ENCODE peak calls at places on chromosomes 16 and 17, in five cellular contexts. K is fibroblast of mammary gland, D is upper lobe of right lung, H is AG09309, A is pancreas. X is an unnamed sample.

GRCh38 chr17:83037084-83037950 is 42.1 kb upstream of the METRNL start:
- DNase-seq in K (no peak), D (peak), H (no peak), A (no peak), X (no peak)

GRCh38 chr16:28974007-28974436 is 556 bp upstream of the SPNS1 start:
- DNase-seq in K (peak), D (peak), H (peak), A (peak), X (peak)

GRCh38 chr16:9542165-9542755 is 450.8 kb downstream of the HAPSTR1 start:
- DNase-seq in K (no peak), D (no peak), H (no peak), A (no peak), X (no peak)

GRCh38 chr16:87052506-87052905 is 264.7 kb downstream of the C16orf95 start:
- DNase-seq in K (no peak), D (no peak), H (no peak), A (no peak), X (peak)

GRCh38 chr17:28174352-28175046 is 132.0 kb downstream of the NLK start:
- DNase-seq in K (no peak), D (no peak), H (no peak), A (no peak), X (no peak)

GRCh38 chr17:49901460-49902331 is 53.8 kb upstream of the TAC4 start:
- DNase-seq in K (no peak), D (peak), H (no peak), A (no peak), X (no peak)

GRCh38 chr16:1019934-1020305 is 38.4 kb downstream of the SOX8 start:
- DNase-seq in K (no peak), D (no peak), H (no peak), A (no peak), X (no peak)

GRCh38 chr17:39666601-39667261 is 1.5 kb upstream of the PNMT start:
- DNase-seq in K (no peak), D (no peak), H (no peak), A (no peak), X (no peak)

GRCh38 chr17:58153046-58153445 is 4.9 kb downstream of the OR4D1 start:
- DNase-seq in K (no peak), D (no peak), H (no peak), A (no peak), X (no peak)

GRCh38 chr16:11400076-11400475 is 54.8 kb downstream of the RMI2 start:
- DNase-seq in K (no peak), D (peak), H (no peak), A (peak), X (no peak)

GRCh38 chr16:3578610-3579551 is 1.7 kb upstream of the NLRC3 start:
- DNase-seq in K (no peak), D (no peak), H (no peak), A (no peak), X (no peak)

GRCh38 chr16:24499193-24499814 is 40.1 kb upstream of the RBBP6 start:
- DNase-seq in K (peak), D (peak), H (no peak), A (no peak), X (peak)

GRCh38 chr17:74738051-74738996 is 1.3 kb downstream of the RAB37 start:
- DNase-seq in K (no peak), D (no peak), H (no peak), A (no peak), X (no peak)

GRCh38 chr16:56161658-56162057 is 29.6 kb upstream of the GNAO1 start:
- DNase-seq in K (no peak), D (no peak), H (no peak), A (no peak), X (no peak)

GRCh38 chr16:53131363-53132071 is 76.7 kb downstream of the CHD9 start:
- DNase-seq in K (peak), D (peak), H (no peak), A (peak), X (peak)

GRCh38 chr16:75112281-75113045 is 4.1 kb downstream of the LDHD start:
- DNase-seq in K (no peak), D (peak), H (no peak), A (no peak), X (no peak)

GRCh38 chr16:12995721-12996372 is 94.4 kb downstream of the SHISA9 start:
- DNase-seq in K (no peak), D (no peak), H (no peak), A (no peak), X (no peak)

GRCh38 chr16:67240506-67240905 is 6.8 kb downstream of the FHOD1 start:
- DNase-seq in K (peak), D (peak), H (no peak), A (no peak), X (peak)

GRCh38 chr16:71930013-71930563 is 34.8 kb downstream of the IST1 start:
- DNase-seq in K (no peak), D (no peak), H (no peak), A (no peak), X (no peak)

GRCh38 chr16:89829630-89830437 is 1.6 kb downstream of the SPIRE2 start:
- DNase-seq in K (no peak), D (no peak), H (no peak), A (no peak), X (no peak)

GRCh38 chr17:4815043-4815675 is 8.2 kb downstream of the PLD2 start:
- DNase-seq in K (no peak), D (no peak), H (no peak), A (no peak), X (no peak)

DNA sequence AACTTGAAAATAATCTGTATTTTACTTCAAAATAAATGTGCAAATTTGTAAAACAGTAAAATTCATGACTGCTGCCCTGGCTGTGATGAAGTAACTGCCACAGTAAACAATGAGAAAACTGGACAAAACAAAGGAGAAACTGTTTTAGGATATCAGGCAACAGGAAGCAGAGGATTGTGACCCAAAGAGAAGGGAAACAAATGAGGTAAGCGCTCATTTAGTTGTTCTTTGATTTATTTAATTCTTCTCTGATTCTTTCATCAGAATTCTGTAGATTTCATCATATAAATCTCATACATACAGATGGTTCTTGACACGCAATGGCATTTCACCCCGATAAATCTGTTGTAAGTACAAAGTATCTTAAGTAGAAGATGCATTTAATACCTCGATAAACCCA is 198.1 kb upstream of the AXIN2 start:
- DNase-seq in K (no peak), D (no peak), H (no peak), A (no peak), X (no peak)
- TF ChIP-seq CTCF in K (no peak), D (no peak), H (no peak), A (no peak), X (no peak)

GRCh38 chr17:2485970-2486369 is 25.7 kb downstream of the METTL16 start:
- DNase-seq in K (no peak), D (no peak), H (no peak), A (no peak), X (no peak)
- H3K4me3 ChIP-seq in K (no peak), D (peak), H (no peak), A (peak), X (no peak)

GRCh38 chr16:81311762-81312161 is 3.0 kb upstream of the GAN start:
- DNase-seq in K (no peak), D (no peak), H (no peak), A (no peak), X (no peak)

GRCh38 chr16:81315271-81316175 is 761 bp downstream of the GAN start:
- DNase-seq in K (peak), D (peak), H (no peak), A (peak), X (peak)

GRCh38 chr16:81313731-81314602 is 795 bp upstream of the GAN start:
- DNase-seq in K (no peak), D (no peak), H (no peak), A (no peak), X (peak)

GRCh38 chr16:81316176-81316496 is 1.4 kb downstream of the GAN start:
- DNase-seq in K (no peak), D (no peak), H (no peak), A (no peak), X (no peak)

GRCh38 chr16:81314603-81315270 is at the start of gene GAN:
- DNase-seq in K (peak), D (peak), H (peak), A (peak), X (peak)
- TF ChIP-seq CTCF in K (no peak), D (no peak), H (no peak), A (no peak), X (no peak)

GRCh38 chr16:84616515-84616914 is 1.4 kb downstream of the COTL1 start:
- DNase-seq in K (no peak), D (no peak), H (no peak), A (no peak), X (no peak)

GRCh38 chr16:84617068-84617630 is 729 bp downstream of the COTL1 start:
- DNase-seq in K (no peak), D (peak), H (no peak), A (no peak), X (no peak)

GRCh38 chr16:84618428-84619102 is 687 bp upstream of the COTL1 start:
- DNase-seq in K (peak), D (no peak), H (peak), A (no peak), X (peak)

GRCh38 chr16:84617631-84618427 is at the start of gene COTL1:
- DNase-seq in K (peak), D (peak), H (peak), A (peak), X (peak)

DNA sequence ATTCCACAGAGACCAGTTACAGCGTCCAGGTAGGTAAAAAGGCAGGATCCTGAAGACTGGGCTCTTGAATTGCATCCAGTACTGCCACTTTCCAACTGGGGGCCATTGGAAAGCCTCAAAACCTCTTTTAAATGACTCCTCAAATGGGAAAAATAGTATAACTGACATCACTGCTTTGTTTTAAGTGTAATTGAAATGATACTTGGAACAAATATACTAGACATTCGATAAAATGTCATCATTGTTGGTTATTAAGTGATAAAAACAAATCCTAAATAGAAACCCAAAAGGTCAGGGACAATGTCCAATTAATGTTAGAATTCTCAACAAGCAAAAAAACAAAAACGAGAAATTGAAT is 1.2 kb upstream of the COTL1 start:
- DNase-seq in K (no peak), D (no peak), H (no peak), A (no peak), X (no peak)
- H3K4me3 ChIP-seq in K (no peak), D (no peak), H (no peak), A (no peak), X (peak)

DNA sequence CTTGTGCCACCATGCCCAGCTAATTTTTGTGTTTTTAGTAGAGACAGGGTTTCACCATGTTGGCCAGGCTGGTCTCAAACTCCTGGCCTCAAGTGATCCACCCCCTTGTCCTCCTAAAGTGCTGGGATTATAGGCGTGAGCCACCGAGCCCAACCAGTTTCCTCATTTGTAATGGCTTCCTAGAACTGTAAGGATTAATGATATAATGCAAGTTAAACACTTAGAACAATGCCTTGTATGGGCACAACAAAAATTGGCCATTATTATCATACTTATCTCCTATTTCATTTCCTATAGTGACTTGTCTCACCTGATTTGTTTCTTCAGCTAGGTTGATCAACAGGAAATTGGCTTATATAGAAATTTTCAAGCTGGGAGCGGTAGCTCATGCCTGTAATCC is 14.1 kb downstream of the TUBD1 start:
- DNase-seq in K (no peak), D (no peak), H (no peak), A (no peak), X (no peak)
- TF ChIP-seq CTCF in K (no peak), D (no peak), H (no peak), A (no peak), X (no peak)

GRCh38 chr16:22194707-22195444 is 11.2 kb upstream of the EEF2K start:
- DNase-seq in K (no peak), D (no peak), H (no peak), A (no peak), X (no peak)

GRCh38 chr16:22193134-22193411 is 13.0 kb upstream of the EEF2K start:
- DNase-seq in K (no peak), D (no peak), H (no peak), A (no peak), X (no peak)

GRCh38 chr16:22192261-22193133 is 13.6 kb upstream of the EEF2K start:
- DNase-seq in K (peak), D (peak), H (peak), A (no peak), X (peak)

GRCh38 chr16:22195695-22196558 is 10.2 kb upstream of the EEF2K start:
- DNase-seq in K (peak), D (peak), H (peak), A (peak), X (peak)

GRCh38 chr16:22195445-22195694 is 10.7 kb upstream of the EEF2K start:
- DNase-seq in K (no peak), D (no peak), H (no peak), A (no peak), X (no peak)
- H3K4me3 ChIP-seq in K (no peak), D (peak), H (no peak), A (peak), X (no peak)

X was measured in AG10803.